ENCODE peak calls at places on chromosomes 2 and 18, in ten cellular contexts. One of them, this sample, is unnamed.
A peak's percentile ranks its signal among the peaks of the same experiment; 100 is the strongest.

GRCh38 chr2:221554769-221555510 is 17.2 kb downstream of the EPHA4 start:
- DNase-seq in GM19239: peak; percentile 16
- DNase-seq in stimulated activated CD8-positive, alpha-beta memory T cell treated with anti-CD3 and anti-CD28 coated beads, Interleukin-12 subunit alpha, Interleukin-12 subunit beta, amount 100 ng/mL, for 4 hours: no peak
- DNase-seq in left lobe of liver: no peak
- DNase-seq in mesothelial cell of epicardium: no peak
- DNase-seq in GM04504: peak; percentile 21
- DNase-seq in NCI-H1092 treated with DMSO at 0.1 percent for 48 hours: no peak
- DNase-seq in C1 segment of cervical spinal cord: no peak
- DNase-seq in A172: no peak
- DNase-seq in BJ: no peak
- DNase-seq in this sample: peak; percentile 50

GRCh38 chr18:35971661-35972196 is 750 bp upstream of the RMP24 start:
- DNase-seq in left lobe of liver: no peak
- DNase-seq in GM04504: no peak
- DNase-seq in stimulated activated CD8-positive, alpha-beta memory T cell treated with anti-CD3 and anti-CD28 coated beads, Interleukin-12 subunit alpha, Interleukin-12 subunit beta, amount 100 ng/mL, for 4 hours: no peak
- DNase-seq in BJ: no peak
- DNase-seq in C1 segment of cervical spinal cord: peak; percentile 52
- DNase-seq in A172: no peak
- DNase-seq in NCI-H1092 treated with DMSO at 0.1 percent for 48 hours: peak; percentile 88
- DNase-seq in mesothelial cell of epicardium: no peak
- DNase-seq in GM19239: no peak
- DNase-seq in this sample: no peak

GRCh38 chr2:6359964-6360363 is 505.7 kb downstream of the CMPK2 start:
- DNase-seq in GM04504: no peak
- DNase-seq in C1 segment of cervical spinal cord: no peak
- DNase-seq in GM19239: no peak
- DNase-seq in stimulated activated CD8-positive, alpha-beta memory T cell treated with anti-CD3 and anti-CD28 coated beads, Interleukin-12 subunit alpha, Interleukin-12 subunit beta, amount 100 ng/mL, for 4 hours: no peak
- DNase-seq in BJ: no peak
- DNase-seq in mesothelial cell of epicardium: no peak
- DNase-seq in NCI-H1092 treated with DMSO at 0.1 percent for 48 hours: no peak
- DNase-seq in left lobe of liver: no peak
- DNase-seq in A172: no peak
- DNase-seq in this sample: no peak

GRCh38 chr18:63119647-63120046 is 199.9 kb downstream of the BCL2 start:
- DNase-seq in BJ: no peak
- DNase-seq in left lobe of liver: no peak
- DNase-seq in A172: peak; percentile 4
- DNase-seq in stimulated activated CD8-positive, alpha-beta memory T cell treated with anti-CD3 and anti-CD28 coated beads, Interleukin-12 subunit alpha, Interleukin-12 subunit beta, amount 100 ng/mL, for 4 hours: no peak
- DNase-seq in GM19239: no peak
- DNase-seq in mesothelial cell of epicardium: no peak
- DNase-seq in C1 segment of cervical spinal cord: peak; percentile 39
- DNase-seq in GM04504: no peak
- DNase-seq in NCI-H1092 treated with DMSO at 0.1 percent for 48 hours: peak; percentile 62
- DNase-seq in this sample: no peak

GRCh38 chr2:120406566-120406965 is 60.6 kb downstream of the INHBB start:
- DNase-seq in GM19239: no peak
- DNase-seq in A172: no peak
- DNase-seq in mesothelial cell of epicardium: no peak
- DNase-seq in GM04504: no peak
- DNase-seq in C1 segment of cervical spinal cord: no peak
- DNase-seq in NCI-H1092 treated with DMSO at 0.1 percent for 48 hours: no peak
- DNase-seq in left lobe of liver: no peak
- DNase-seq in stimulated activated CD8-positive, alpha-beta memory T cell treated with anti-CD3 and anti-CD28 coated beads, Interleukin-12 subunit alpha, Interleukin-12 subunit beta, amount 100 ng/mL, for 4 hours: no peak
- DNase-seq in BJ: no peak
- DNase-seq in this sample: no peak

GRCh38 chr2:128995086-128995485 is 676.4 kb upstream of the HS6ST1 start:
- DNase-seq in left lobe of liver: no peak
- DNase-seq in A172: no peak
- DNase-seq in mesothelial cell of epicardium: no peak
- DNase-seq in C1 segment of cervical spinal cord: no peak
- DNase-seq in NCI-H1092 treated with DMSO at 0.1 percent for 48 hours: no peak
- DNase-seq in GM19239: no peak
- DNase-seq in GM04504: no peak
- DNase-seq in stimulated activated CD8-positive, alpha-beta memory T cell treated with anti-CD3 and anti-CD28 coated beads, Interleukin-12 subunit alpha, Interleukin-12 subunit beta, amount 100 ng/mL, for 4 hours: no peak
- DNase-seq in BJ: no peak
- DNase-seq in this sample: no peak

GRCh38 chr2:219171231-219171651 is 1.4 kb upstream of the SLC23A3 start:
- DNase-seq in C1 segment of cervical spinal cord: peak; percentile 25
- DNase-seq in NCI-H1092 treated with DMSO at 0.1 percent for 48 hours: no peak
- DNase-seq in GM19239: no peak
- DNase-seq in GM04504: peak; percentile 87
- DNase-seq in A172: peak; percentile 75
- DNase-seq in stimulated activated CD8-positive, alpha-beta memory T cell treated with anti-CD3 and anti-CD28 coated beads, Interleukin-12 subunit alpha, Interleukin-12 subunit beta, amount 100 ng/mL, for 4 hours: no peak
- DNase-seq in BJ: peak; percentile 88
- DNase-seq in left lobe of liver: no peak
- DNase-seq in mesothelial cell of epicardium: no peak
- DNase-seq in this sample: no peak

GRCh38 chr2:196275646-196276352 is 104.4 kb upstream of the STK17B start:
- DNase-seq in left lobe of liver: no peak
- DNase-seq in GM19239: no peak
- DNase-seq in C1 segment of cervical spinal cord: no peak
- DNase-seq in A172: no peak
- DNase-seq in mesothelial cell of epicardium: no peak
- DNase-seq in BJ: no peak
- DNase-seq in NCI-H1092 treated with DMSO at 0.1 percent for 48 hours: no peak
- DNase-seq in GM04504: no peak
- DNase-seq in stimulated activated CD8-positive, alpha-beta memory T cell treated with anti-CD3 and anti-CD28 coated beads, Interleukin-12 subunit alpha, Interleukin-12 subunit beta, amount 100 ng/mL, for 4 hours: no peak
- DNase-seq in this sample: no peak

GRCh38 chr2:57296795-57297517 is 749.6 kb upstream of the VRK2 start:
- DNase-seq in NCI-H1092 treated with DMSO at 0.1 percent for 48 hours: no peak
- DNase-seq in BJ: no peak
- DNase-seq in left lobe of liver: no peak
- DNase-seq in mesothelial cell of epicardium: no peak
- DNase-seq in C1 segment of cervical spinal cord: no peak
- DNase-seq in GM19239: no peak
- DNase-seq in A172: peak; percentile 31
- DNase-seq in stimulated activated CD8-positive, alpha-beta memory T cell treated with anti-CD3 and anti-CD28 coated beads, Interleukin-12 subunit alpha, Interleukin-12 subunit beta, amount 100 ng/mL, for 4 hours: no peak
- DNase-seq in GM04504: no peak
- DNase-seq in this sample: no peak

GRCh38 chr2:168119519-168120141 is 127.8 kb downstream of the STK39 start:
- DNase-seq in GM19239: peak; percentile 16
- DNase-seq in left lobe of liver: no peak
- DNase-seq in GM04504: peak; percentile 15
- DNase-seq in BJ: peak; percentile 8
- DNase-seq in NCI-H1092 treated with DMSO at 0.1 percent for 48 hours: peak; percentile 26
- DNase-seq in mesothelial cell of epicardium: no peak
- DNase-seq in A172: peak; percentile 57
- DNase-seq in stimulated activated CD8-positive, alpha-beta memory T cell treated with anti-CD3 and anti-CD28 coated beads, Interleukin-12 subunit alpha, Interleukin-12 subunit beta, amount 100 ng/mL, for 4 hours: no peak
- DNase-seq in C1 segment of cervical spinal cord: no peak
- DNase-seq in this sample: no peak

GRCh38 chr2:212538156-212539144 is at the start of gene ERBB4:
- DNase-seq in BJ: no peak
- DNase-seq in A172: peak; percentile 15
- DNase-seq in left lobe of liver: no peak
- DNase-seq in GM19239: no peak
- DNase-seq in mesothelial cell of epicardium: no peak
- DNase-seq in NCI-H1092 treated with DMSO at 0.1 percent for 48 hours: no peak
- DNase-seq in GM04504: no peak
- DNase-seq in C1 segment of cervical spinal cord: peak; percentile 69
- DNase-seq in stimulated activated CD8-positive, alpha-beta memory T cell treated with anti-CD3 and anti-CD28 coated beads, Interleukin-12 subunit alpha, Interleukin-12 subunit beta, amount 100 ng/mL, for 4 hours: no peak
- DNase-seq in this sample: no peak

GRCh38 chr18:21100678-21101077 is 10.9 kb downstream of the ROCK1 start:
- DNase-seq in stimulated activated CD8-positive, alpha-beta memory T cell treated with anti-CD3 and anti-CD28 coated beads, Interleukin-12 subunit alpha, Interleukin-12 subunit beta, amount 100 ng/mL, for 4 hours: no peak
- DNase-seq in GM04504: no peak
- DNase-seq in NCI-H1092 treated with DMSO at 0.1 percent for 48 hours: no peak
- DNase-seq in C1 segment of cervical spinal cord: no peak
- DNase-seq in mesothelial cell of epicardium: no peak
- DNase-seq in A172: no peak
- DNase-seq in left lobe of liver: no peak
- DNase-seq in GM19239: no peak
- DNase-seq in BJ: no peak
- DNase-seq in this sample: no peak

GRCh38 chr2:40251146-40251545 is 200.7 kb downstream of the SLC8A1 start:
- DNase-seq in mesothelial cell of epicardium: no peak
- DNase-seq in stimulated activated CD8-positive, alpha-beta memory T cell treated with anti-CD3 and anti-CD28 coated beads, Interleukin-12 subunit alpha, Interleukin-12 subunit beta, amount 100 ng/mL, for 4 hours: no peak
- DNase-seq in NCI-H1092 treated with DMSO at 0.1 percent for 48 hours: peak; percentile 97
- DNase-seq in GM19239: no peak
- DNase-seq in left lobe of liver: no peak
- DNase-seq in BJ: no peak
- DNase-seq in GM04504: no peak
- DNase-seq in A172: no peak
- DNase-seq in C1 segment of cervical spinal cord: no peak
- DNase-seq in this sample: no peak

GRCh38 chr2:149661844-149662243 is 74.3 kb upstream of the MMADHC start:
- DNase-seq in BJ: no peak
- DNase-seq in GM19239: no peak
- DNase-seq in mesothelial cell of epicardium: no peak
- DNase-seq in C1 segment of cervical spinal cord: no peak
- DNase-seq in stimulated activated CD8-positive, alpha-beta memory T cell treated with anti-CD3 and anti-CD28 coated beads, Interleukin-12 subunit alpha, Interleukin-12 subunit beta, amount 100 ng/mL, for 4 hours: no peak
- DNase-seq in A172: peak; percentile 76
- DNase-seq in GM04504: no peak
- DNase-seq in NCI-H1092 treated with DMSO at 0.1 percent for 48 hours: no peak
- DNase-seq in left lobe of liver: no peak
- DNase-seq in this sample: no peak

GRCh38 chr2:207285451-207285771 is 119.7 kb upstream of the KLF7 start:
- DNase-seq in C1 segment of cervical spinal cord: no peak
- DNase-seq in BJ: no peak
- DNase-seq in stimulated activated CD8-positive, alpha-beta memory T cell treated with anti-CD3 and anti-CD28 coated beads, Interleukin-12 subunit alpha, Interleukin-12 subunit beta, amount 100 ng/mL, for 4 hours: no peak
- DNase-seq in left lobe of liver: no peak
- DNase-seq in GM04504: no peak
- DNase-seq in NCI-H1092 treated with DMSO at 0.1 percent for 48 hours: no peak
- DNase-seq in mesothelial cell of epicardium: no peak
- DNase-seq in GM19239: no peak
- DNase-seq in A172: no peak
- DNase-seq in this sample: no peak

GRCh38 chr2:139969301-139969700 is 1189.1 kb upstream of the NXPH2 start:
- DNase-seq in NCI-H1092 treated with DMSO at 0.1 percent for 48 hours: no peak
- DNase-seq in mesothelial cell of epicardium: no peak
- DNase-seq in GM04504: no peak
- DNase-seq in left lobe of liver: no peak
- DNase-seq in GM19239: no peak
- DNase-seq in stimulated activated CD8-positive, alpha-beta memory T cell treated with anti-CD3 and anti-CD28 coated beads, Interleukin-12 subunit alpha, Interleukin-12 subunit beta, amount 100 ng/mL, for 4 hours: no peak
- DNase-seq in A172: no peak
- DNase-seq in C1 segment of cervical spinal cord: no peak
- DNase-seq in BJ: no peak
- DNase-seq in this sample: no peak

GRCh38 chr18:41347057-41347456 is 608.0 kb upstream of the PIK3C3 start:
- DNase-seq in mesothelial cell of epicardium: no peak
- DNase-seq in GM04504: peak; percentile 41
- DNase-seq in stimulated activated CD8-positive, alpha-beta memory T cell treated with anti-CD3 and anti-CD28 coated beads, Interleukin-12 subunit alpha, Interleukin-12 subunit beta, amount 100 ng/mL, for 4 hours: no peak
- DNase-seq in left lobe of liver: no peak
- DNase-seq in C1 segment of cervical spinal cord: no peak
- DNase-seq in GM19239: no peak
- DNase-seq in A172: peak; percentile 39
- DNase-seq in BJ: peak; percentile 54
- DNase-seq in NCI-H1092 treated with DMSO at 0.1 percent for 48 hours: no peak
- DNase-seq in this sample: no peak

GRCh38 chr2:239211391-239212094 is 189.3 kb downstream of the HDAC4 start:
- DNase-seq in GM19239: no peak
- DNase-seq in BJ: no peak
- DNase-seq in mesothelial cell of epicardium: no peak
- DNase-seq in A172: no peak
- DNase-seq in NCI-H1092 treated with DMSO at 0.1 percent for 48 hours: no peak
- DNase-seq in C1 segment of cervical spinal cord: no peak
- DNase-seq in GM04504: no peak
- DNase-seq in left lobe of liver: no peak
- DNase-seq in stimulated activated CD8-positive, alpha-beta memory T cell treated with anti-CD3 and anti-CD28 coated beads, Interleukin-12 subunit alpha, Interleukin-12 subunit beta, amount 100 ng/mL, for 4 hours: no peak
- DNase-seq in this sample: no peak

GRCh38 chr2:157785200-157785599 is 90.9 kb downstream of the ACVR1 start:
- DNase-seq in left lobe of liver: no peak
- DNase-seq in GM04504: no peak
- DNase-seq in BJ: no peak
- DNase-seq in A172: no peak
- DNase-seq in NCI-H1092 treated with DMSO at 0.1 percent for 48 hours: peak; percentile 26
- DNase-seq in stimulated activated CD8-positive, alpha-beta memory T cell treated with anti-CD3 and anti-CD28 coated beads, Interleukin-12 subunit alpha, Interleukin-12 subunit beta, amount 100 ng/mL, for 4 hours: no peak
- DNase-seq in C1 segment of cervical spinal cord: no peak
- DNase-seq in GM19239: no peak
- DNase-seq in mesothelial cell of epicardium: no peak
- DNase-seq in this sample: no peak

GRCh38 chr2:196284033-196284844 is 112.9 kb upstream of the STK17B start:
- DNase-seq in stimulated activated CD8-positive, alpha-beta memory T cell treated with anti-CD3 and anti-CD28 coated beads, Interleukin-12 subunit alpha, Interleukin-12 subunit beta, amount 100 ng/mL, for 4 hours: no peak
- DNase-seq in left lobe of liver: no peak
- DNase-seq in GM04504: no peak
- DNase-seq in A172: no peak
- DNase-seq in NCI-H1092 treated with DMSO at 0.1 percent for 48 hours: no peak
- DNase-seq in mesothelial cell of epicardium: no peak
- DNase-seq in BJ: no peak
- DNase-seq in C1 segment of cervical spinal cord: no peak
- DNase-seq in GM19239: no peak
- DNase-seq in this sample: no peak

GRCh38 chr2:20071397-20072383 is 20.3 kb upstream of the LAPTM4A start:
- DNase-seq in GM04504: peak; percentile 97
- DNase-seq in stimulated activated CD8-positive, alpha-beta memory T cell treated with anti-CD3 and anti-CD28 coated beads, Interleukin-12 subunit alpha, Interleukin-12 subunit beta, amount 100 ng/mL, for 4 hours: no peak
- DNase-seq in A172: peak; percentile 54
- DNase-seq in GM19239: no peak
- DNase-seq in NCI-H1092 treated with DMSO at 0.1 percent for 48 hours: peak; percentile 53
- DNase-seq in C1 segment of cervical spinal cord: no peak
- DNase-seq in left lobe of liver: no peak
- DNase-seq in mesothelial cell of epicardium: no peak
- DNase-seq in BJ: peak; percentile 94
- DNase-seq in this sample: no peak

GRCh38 chr2:121710470-121711170 is 26.1 kb downstream of the NIFK start:
- DNase-seq in C1 segment of cervical spinal cord: no peak
- DNase-seq in NCI-H1092 treated with DMSO at 0.1 percent for 48 hours: no peak
- DNase-seq in A172: no peak
- DNase-seq in GM19239: no peak
- DNase-seq in mesothelial cell of epicardium: no peak
- DNase-seq in stimulated activated CD8-positive, alpha-beta memory T cell treated with anti-CD3 and anti-CD28 coated beads, Interleukin-12 subunit alpha, Interleukin-12 subunit beta, amount 100 ng/mL, for 4 hours: no peak
- DNase-seq in left lobe of liver: no peak
- DNase-seq in GM04504: no peak
- DNase-seq in BJ: no peak
- DNase-seq in this sample: no peak

GRCh38 chr2:71456617-71457016 is 3.3 kb downstream of the DYSF start:
- DNase-seq in stimulated activated CD8-positive, alpha-beta memory T cell treated with anti-CD3 and anti-CD28 coated beads, Interleukin-12 subunit alpha, Interleukin-12 subunit beta, amount 100 ng/mL, for 4 hours: no peak
- DNase-seq in left lobe of liver: no peak
- DNase-seq in A172: no peak
- DNase-seq in NCI-H1092 treated with DMSO at 0.1 percent for 48 hours: no peak
- DNase-seq in BJ: no peak
- DNase-seq in GM04504: no peak
- DNase-seq in mesothelial cell of epicardium: no peak
- DNase-seq in C1 segment of cervical spinal cord: no peak
- DNase-seq in GM19239: no peak
- DNase-seq in this sample: no peak

GRCh38 chr2:84631985-84632384 is 115.7 kb downstream of the DNAH6 start:
- DNase-seq in NCI-H1092 treated with DMSO at 0.1 percent for 48 hours: no peak
- DNase-seq in BJ: no peak
- DNase-seq in GM19239: no peak
- DNase-seq in A172: no peak
- DNase-seq in left lobe of liver: peak; percentile 72
- DNase-seq in C1 segment of cervical spinal cord: no peak
- DNase-seq in stimulated activated CD8-positive, alpha-beta memory T cell treated with anti-CD3 and anti-CD28 coated beads, Interleukin-12 subunit alpha, Interleukin-12 subunit beta, amount 100 ng/mL, for 4 hours: no peak
- DNase-seq in mesothelial cell of epicardium: no peak
- DNase-seq in GM04504: no peak
- DNase-seq in this sample: no peak

GRCh38 chr2:40202798-40203400 is 249.0 kb downstream of the SLC8A1 start:
- DNase-seq in A172: no peak
- DNase-seq in mesothelial cell of epicardium: no peak
- DNase-seq in stimulated activated CD8-positive, alpha-beta memory T cell treated with anti-CD3 and anti-CD28 coated beads, Interleukin-12 subunit alpha, Interleukin-12 subunit beta, amount 100 ng/mL, for 4 hours: no peak
- DNase-seq in GM04504: peak; percentile 53
- DNase-seq in BJ: peak; percentile 72
- DNase-seq in C1 segment of cervical spinal cord: no peak
- DNase-seq in NCI-H1092 treated with DMSO at 0.1 percent for 48 hours: no peak
- DNase-seq in GM19239: no peak
- DNase-seq in left lobe of liver: no peak
- DNase-seq in this sample: no peak

GRCh38 chr2:149068996-149069888 is 30.7 kb downstream of the LYPD6B start:
- DNase-seq in left lobe of liver: no peak
- DNase-seq in A172: peak; percentile 99
- DNase-seq in stimulated activated CD8-positive, alpha-beta memory T cell treated with anti-CD3 and anti-CD28 coated beads, Interleukin-12 subunit alpha, Interleukin-12 subunit beta, amount 100 ng/mL, for 4 hours: no peak
- DNase-seq in GM04504: peak; percentile 72
- DNase-seq in C1 segment of cervical spinal cord: no peak
- DNase-seq in NCI-H1092 treated with DMSO at 0.1 percent for 48 hours: no peak
- DNase-seq in BJ: peak; percentile 64
- DNase-seq in mesothelial cell of epicardium: no peak
- DNase-seq in GM19239: no peak
- DNase-seq in this sample: no peak

GRCh38 chr18:79723628-79724027 is 44.0 kb downstream of the CTDP1 start:
- DNase-seq in left lobe of liver: no peak
- DNase-seq in GM04504: no peak
- DNase-seq in A172: no peak
- DNase-seq in C1 segment of cervical spinal cord: no peak
- DNase-seq in NCI-H1092 treated with DMSO at 0.1 percent for 48 hours: no peak
- DNase-seq in BJ: no peak
- DNase-seq in GM19239: no peak
- DNase-seq in stimulated activated CD8-positive, alpha-beta memory T cell treated with anti-CD3 and anti-CD28 coated beads, Interleukin-12 subunit alpha, Interleukin-12 subunit beta, amount 100 ng/mL, for 4 hours: no peak
- DNase-seq in mesothelial cell of epicardium: no peak
- DNase-seq in this sample: no peak

GRCh38 chr18:58291131-58291530 is 247.1 kb downstream of the NEDD4L start:
- DNase-seq in GM19239: no peak
- DNase-seq in C1 segment of cervical spinal cord: no peak
- DNase-seq in mesothelial cell of epicardium: no peak
- DNase-seq in GM04504: no peak
- DNase-seq in left lobe of liver: no peak
- DNase-seq in BJ: no peak
- DNase-seq in A172: no peak
- DNase-seq in stimulated activated CD8-positive, alpha-beta memory T cell treated with anti-CD3 and anti-CD28 coated beads, Interleukin-12 subunit alpha, Interleukin-12 subunit beta, amount 100 ng/mL, for 4 hours: no peak
- DNase-seq in NCI-H1092 treated with DMSO at 0.1 percent for 48 hours: no peak
- DNase-seq in this sample: no peak